ENCODE peak calls at places on chromosomes 3 and 15, in nine cellular contexts. L is T-helper 17 cell; U is aorta; H is anterior cingulate cortex; Z is GM10248; B is activated T-helper 1 cell treated with anti-CD3 and anti-CD28 coated beads, Interleukin-2, amount 50 U/mL, for 16 hours; N is endothelial cell; K is psoas muscle; E is fibroblast of mammary gland. M is an unnamed sample.

GRCh38 chr3:157572559-157573270 is 69.5 kb upstream of the VEPH1 start:
- DNase-seq in L (no peak), U (no peak), H (no peak), Z (peak), B (no peak), N (peak), K (no peak), E (peak), M (peak)

GRCh38 chr15:70477750-70478250 is 285.6 kb downstream of the UACA start:
- DNase-seq in L (no peak), U (no peak), H (no peak), Z (no peak), B (no peak), N (no peak), K (no peak), E (no peak), M (no peak)

GRCh38 chr15:32682569-32682968 is 35.2 kb upstream of the GREM1 start:
- DNase-seq in L (no peak), U (no peak), H (no peak), Z (no peak), B (no peak), N (no peak), K (no peak), E (peak), M (peak)

GRCh38 chr15:93422476-93422875 is 333.5 kb upstream of the RGMA start:
- DNase-seq in L (no peak), U (no peak), H (no peak), Z (no peak), B (no peak), N (no peak), K (no peak), E (no peak), M (no peak)

GRCh38 chr15:74826911-74827310 is 484 bp downstream of the CPLX3 start:
- DNase-seq in L (no peak), U (no peak), H (no peak), Z (no peak), B (no peak), N (no peak), K (no peak), E (no peak), M (no peak)

GRCh38 chr3:197015790-197016705 is 13.6 kb downstream of the MELTF start:
- DNase-seq in L (no peak), U (no peak), H (no peak), Z (no peak), B (no peak), N (no peak), K (no peak), E (no peak), M (no peak)

GRCh38 chr3:38297947-38298711 is 16.0 kb downstream of the SLC22A14 start:
- DNase-seq in L (no peak), U (no peak), H (no peak), Z (peak), B (no peak), N (no peak), K (no peak), E (peak), M (peak)

GRCh38 chr15:90184119-90184785 is 16.9 kb upstream of the SEMA4B start:
- DNase-seq in L (no peak), U (peak), H (no peak), Z (peak), B (no peak), N (no peak), K (peak), E (peak), M (peak)

GRCh38 chr15:78976691-78977090 is 31.8 kb upstream of the CTSH start:
- DNase-seq in L (no peak), U (no peak), H (no peak), Z (peak), B (no peak), N (no peak), K (no peak), E (no peak), M (no peak)

GRCh38 chr15:62578548-62578947 is 413.5 kb upstream of the C2CD4B start:
- DNase-seq in L (no peak), U (no peak), H (no peak), Z (no peak), B (no peak), N (no peak), K (no peak), E (no peak), M (no peak)

GRCh38 chr3:190073264-190073663 is 47.4 kb downstream of the P3H2 start:
- DNase-seq in L (no peak), U (no peak), H (no peak), Z (no peak), B (no peak), N (no peak), K (no peak), E (no peak), M (no peak)

GRCh38 chr15:101121511-101122090 is 130.2 kb downstream of the CHSY1 start:
- DNase-seq in L (no peak), U (peak), H (no peak), Z (peak), B (no peak), N (peak), K (peak), E (peak), M (peak)

GRCh38 chr3:146273721-146274407 is 23.0 kb upstream of the PLSCR4 start:
- DNase-seq in L (no peak), U (no peak), H (no peak), Z (no peak), B (no peak), N (no peak), K (no peak), E (no peak), M (no peak)

GRCh38 chr15:76337739-76338554 is 1.4 kb downstream of the ISL2 start:
- DNase-seq in L (no peak), U (no peak), H (no peak), Z (no peak), B (no peak), N (no peak), K (no peak), E (no peak), M (no peak)

GRCh38 chr15:82942691-82943090 is 9.8 kb downstream of the HOMER2 start:
- DNase-seq in L (no peak), U (no peak), H (no peak), Z (no peak), B (no peak), N (no peak), K (peak), E (peak), M (peak)

GRCh38 chr3:188948658-188949400 is 222.9 kb upstream of the TPRG1 start:
- DNase-seq in L (no peak), U (peak), H (no peak), Z (no peak), B (no peak), N (no peak), K (no peak), E (peak), M (peak)

GRCh38 chr3:113573728-113574127 is 41.4 kb downstream of the SIDT1 start:
- DNase-seq in L (no peak), U (no peak), H (no peak), Z (no peak), B (no peak), N (no peak), K (no peak), E (no peak), M (no peak)

GRCh38 chr3:65342084-65342683 is 654.4 kb upstream of the ADAMTS9 start:
- DNase-seq in L (no peak), U (no peak), H (no peak), Z (peak), B (no peak), N (peak), K (no peak), E (peak), M (peak)

GRCh38 chr15:59997070-59997701 is 6.9 kb upstream of the FOXB1 start:
- DNase-seq in L (peak), U (no peak), H (no peak), Z (peak), B (no peak), N (no peak), K (no peak), E (no peak), M (no peak)

GRCh38 chr15:41032079-41032328 is 78.7 kb downstream of the CHAC1 start:
- DNase-seq in L (no peak), U (no peak), H (no peak), Z (no peak), B (no peak), N (no peak), K (no peak), E (no peak), M (no peak)

GRCh38 chr3:72058493-72059081 is 273.6 kb upstream of the PROK2 start:
- DNase-seq in L (no peak), U (no peak), H (no peak), Z (no peak), B (no peak), N (no peak), K (peak), E (no peak), M (no peak)

GRCh38 chr3:24533557-24534193 is 39.0 kb upstream of the THRB start:
- DNase-seq in L (no peak), U (no peak), H (no peak), Z (no peak), B (no peak), N (no peak), K (no peak), E (no peak), M (no peak)

GRCh38 chr3:111299070-111299672 is 227.6 kb downstream of the NECTIN3 start:
- DNase-seq in L (no peak), U (no peak), H (no peak), Z (no peak), B (no peak), N (no peak), K (no peak), E (peak), M (peak)

GRCh38 chr3:136624894-136625815 is 127.0 kb downstream of the STAG1 start:
- DNase-seq in L (no peak), U (no peak), H (no peak), Z (no peak), B (no peak), N (no peak), K (no peak), E (no peak), M (no peak)

GRCh38 chr3:114624676-114625181 is 330.9 kb downstream of the TIGIT start:
- DNase-seq in L (no peak), U (peak), H (no peak), Z (no peak), B (no peak), N (no peak), K (peak), E (peak), M (peak)

GRCh38 chr3:148943531-148944200 is 47.7 kb upstream of the GYG1 start:
- DNase-seq in L (no peak), U (no peak), H (no peak), Z (peak), B (no peak), N (no peak), K (no peak), E (peak), M (peak)

GRCh38 chr3:87436781-87437543 is 160.6 kb upstream of the POU1F1 start:
- DNase-seq in L (no peak), U (no peak), H (no peak), Z (no peak), B (no peak), N (no peak), K (no peak), E (no peak), M (peak)

GRCh38 chr3:194296448-194296831 is 54.7 kb downstream of the CPN2 start:
- DNase-seq in L (no peak), U (peak), H (no peak), Z (no peak), B (no peak), N (no peak), K (no peak), E (peak), M (peak)

GRCh38 chr15:73794501-73795133 is 41.5 kb upstream of the INSYN1 start:
- DNase-seq in L (no peak), U (no peak), H (no peak), Z (no peak), B (no peak), N (no peak), K (no peak), E (peak), M (peak)

GRCh38 chr3:139121513-139122220 is 77.0 kb upstream of the PRR23C start:
- DNase-seq in L (no peak), U (no peak), H (no peak), Z (no peak), B (no peak), N (no peak), K (no peak), E (peak), M (no peak)

GRCh38 chr15:76993114-76993715 is 1.7 kb upstream of the PSTPIP1 start:
- DNase-seq in L (no peak), U (peak), H (no peak), Z (no peak), B (no peak), N (no peak), K (no peak), E (no peak), M (no peak)

GRCh38 chr15:86236721-86237121 is 157.1 kb downstream of the AGBL1 start:
- DNase-seq in L (no peak), U (no peak), H (no peak), Z (no peak), B (no peak), N (no peak), K (no peak), E (no peak), M (no peak)

GRCh38 chr15:79076661-79077060 is 13.9 kb downstream of the RASGRF1 start:
- DNase-seq in L (no peak), U (no peak), H (peak), Z (no peak), B (no peak), N (no peak), K (no peak), E (no peak), M (no peak)

GRCh38 chr15:71245588-71245987 is 130.3 kb downstream of the THSD4 start:
- DNase-seq in L (no peak), U (no peak), H (no peak), Z (no peak), B (no peak), N (no peak), K (no peak), E (no peak), M (no peak)

GRCh38 chr3:15955968-15956367 is 158.2 kb upstream of the ANKRD28 start:
- DNase-seq in L (no peak), U (no peak), H (no peak), Z (no peak), B (no peak), N (no peak), K (no peak), E (peak), M (peak)

GRCh38 chr15:80492409-80492808 is 88.2 kb downstream of the ARNT2 start:
- DNase-seq in L (no peak), U (no peak), H (no peak), Z (no peak), B (no peak), N (no peak), K (no peak), E (no peak), M (no peak)

GRCh38 chr15:74867562-74868458 is 5.4 kb downstream of the SCAMP2 start:
- DNase-seq in L (no peak), U (no peak), H (no peak), Z (no peak), B (no peak), N (no peak), K (no peak), E (no peak), M (no peak)

GRCh38 chr3:188916934-188917391 is 254.8 kb upstream of the TPRG1 start:
- DNase-seq in L (no peak), U (no peak), H (no peak), Z (no peak), B (no peak), N (no peak), K (no peak), E (no peak), M (no peak)

GRCh38 chr15:78620839-78621421 is at the start of gene CHRNA3:
- DNase-seq in L (no peak), U (no peak), H (no peak), Z (no peak), B (no peak), N (peak), K (no peak), E (no peak), M (no peak)

GRCh38 chr15:65354835-65355172 is 23.0 kb downstream of the IGDCC3 start:
- DNase-seq in L (no peak), U (no peak), H (no peak), Z (no peak), B (no peak), N (no peak), K (no peak), E (no peak), M (no peak)